ENCODE peak calls at places on chromosomes 6 and 20, in four cellular contexts. R is Peyer's patch, Q is fibroblast of lung, C is dorsolateral prefrontal cortex. J is an unnamed sample.
A peak's percentile ranks its signal among the peaks of the same experiment; 100 is the strongest.

GRCh38 chr6:106512048-106512957 is 117.0 kb downstream of the RTN4IP1 start:
- DNase-seq in R (peak; percentile 83), Q (peak; percentile 39), C (no peak), J (no peak)

GRCh38 chr20:41178904-41179432 is 41.6 kb downstream of the PLCG1 start:
- DNase-seq in R (peak; percentile 15), Q (peak; percentile 18), C (no peak), J (no peak)

GRCh38 chr20:32252189-32252588 is 25.3 kb upstream of the KIF3B start:
- DNase-seq in R (no peak), Q (no peak), C (no peak), J (no peak)

GRCh38 chr20:57560554-57561355 is at the start of gene PCK1:
- DNase-seq in R (no peak), Q (no peak), C (no peak), J (peak; percentile 14)

GRCh38 chr20:32201977-32202363 is 5.6 kb downstream of the PLAGL2 start:
- DNase-seq in R (no peak), Q (no peak), C (no peak), J (no peak)

GRCh38 chr6:40912158-40912946 is 126.7 kb downstream of the UNC5CL start:
- DNase-seq in R (no peak), Q (no peak), C (peak; percentile 64), J (no peak)

GRCh38 chr6:35425284-35425683 is 26.9 kb upstream of the FANCE start:
- DNase-seq in R (no peak), Q (peak; percentile 98), C (no peak), J (peak; percentile 91)

GRCh38 chr6:142811923-142812322 is 133.1 kb downstream of the HIVEP2 start:
- DNase-seq in R (no peak), Q (no peak), C (no peak), J (no peak)

GRCh38 chr20:46063652-46064054 is 26.1 kb downstream of the NCOA5 start:
- DNase-seq in R (no peak), Q (no peak), C (no peak), J (no peak)

GRCh38 chr6:3233321-3233720 is 5.9 kb upstream of the TUBB2B start:
- DNase-seq in R (no peak), Q (no peak), C (no peak), J (no peak)

GRCh38 chr20:33443006-33443511 is 504 bp downstream of the SNTA1 start:
- DNase-seq in R (no peak), Q (no peak), C (no peak), J (no peak)

GRCh38 chr20:18034039-18034438 is 23.7 kb downstream of the OVOL2 start:
- DNase-seq in R (no peak), Q (no peak), C (no peak), J (no peak)

GRCh38 chr20:53839423-53840176 is 230.8 kb downstream of the BCAS1 start:
- DNase-seq in R (peak; percentile 83), Q (no peak), C (no peak), J (no peak)
- H3K27ac ChIP-seq in R (peak overlapping the region; percentile 79), Q (no peak overlapping the region), C (no peak overlapping the region), J (no peak overlapping the region)

GRCh38 chr20:4134355-4134834 is 119.0 kb upstream of the RNF24 start:
- DNase-seq in R (no peak), Q (no peak), C (no peak), J (no peak)

GRCh38 chr20:4136078-4136966 is 121.0 kb upstream of the RNF24 start:
- DNase-seq in R (no peak), Q (no peak), C (no peak), J (no peak)

GRCh38 chr20:4136967-4137334 is 121.6 kb upstream of the RNF24 start:
- DNase-seq in R (no peak), Q (no peak), C (no peak), J (no peak)

GRCh38 chr20:4134861-4135379 is 119.6 kb upstream of the RNF24 start:
- DNase-seq in R (no peak), Q (no peak), C (no peak), J (no peak)

DNA sequence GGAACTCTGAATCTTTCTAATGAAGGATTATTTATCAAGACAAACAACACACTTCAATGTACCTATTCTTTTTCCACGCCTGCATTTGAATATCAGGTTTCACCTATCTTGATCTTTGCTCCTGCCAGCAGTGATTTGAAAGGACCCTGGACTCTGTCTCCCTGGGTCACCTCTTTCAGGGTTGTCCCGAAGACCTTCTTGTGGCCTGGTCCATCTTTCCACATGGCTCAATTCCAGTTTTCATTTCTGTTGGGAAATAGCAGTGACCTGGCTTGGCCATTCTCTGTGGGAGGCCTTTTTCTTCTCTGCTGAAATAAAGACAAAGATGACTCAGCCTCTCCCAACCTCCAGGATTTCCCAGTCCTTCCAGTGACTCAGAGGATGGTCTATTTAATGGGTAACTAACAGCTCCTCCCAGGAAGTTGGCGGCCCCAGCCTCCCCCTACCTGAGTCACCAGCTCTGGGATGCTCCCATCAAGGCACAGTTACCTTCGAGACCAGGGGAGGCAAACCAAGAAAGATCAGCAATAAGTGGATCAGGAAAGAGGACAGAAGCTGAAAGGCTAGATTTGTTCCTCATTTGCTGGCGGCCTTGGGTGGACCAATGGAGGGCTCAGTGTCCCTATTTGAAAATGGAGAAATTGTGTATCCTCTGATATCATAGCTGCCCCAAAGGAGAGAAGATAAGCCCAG is 120.2 kb upstream of the RNF24 start:
- DNase-seq in R (no peak), Q (peak; percentile 99), C (no peak), J (peak; percentile 98)
- H3K4me3 ChIP-seq in R (peak overlapping the region; percentile 31), Q (no peak overlapping the region), C (no peak overlapping the region), J (no peak overlapping the region)

DNA sequence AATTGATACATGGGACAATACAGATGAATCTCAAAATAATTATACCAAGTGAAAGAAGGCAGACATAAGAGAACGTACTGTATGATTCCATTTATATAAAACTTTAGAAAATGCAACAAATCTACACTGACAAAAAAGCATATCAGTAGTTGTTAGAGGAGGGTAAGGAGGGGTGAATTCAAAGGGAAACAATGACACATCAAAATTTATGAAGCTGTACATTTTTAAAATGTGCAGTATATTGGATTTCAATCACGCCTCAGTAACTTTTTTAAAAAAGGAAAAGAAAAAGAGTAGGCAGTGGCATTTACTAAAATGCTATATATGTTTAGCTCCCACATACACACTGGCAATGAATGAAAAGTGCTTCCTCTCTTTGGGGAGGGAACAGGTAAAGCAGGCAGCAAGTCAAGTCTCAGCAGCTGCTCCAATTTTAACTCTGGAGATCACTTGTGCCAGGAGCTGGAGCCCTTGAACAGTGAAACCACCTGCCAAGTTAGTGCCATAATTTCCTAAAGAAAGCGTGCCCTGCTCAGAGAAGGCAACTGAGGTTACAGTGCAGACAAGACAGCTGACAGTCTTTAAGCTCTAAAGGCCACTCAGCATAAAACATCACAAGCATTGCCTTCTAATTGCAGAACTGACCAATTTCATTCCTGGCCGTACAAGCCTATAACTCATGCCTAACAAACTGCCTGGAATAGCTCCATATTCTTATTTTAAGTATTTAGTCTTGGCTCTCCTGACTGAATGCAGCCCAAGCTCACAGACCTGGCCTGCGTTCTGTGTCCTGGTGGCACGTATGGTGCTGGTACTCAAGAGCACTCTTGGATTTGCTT is 10.9 kb downstream of the FKBP1A start:
- DNase-seq in R (no peak), Q (peak; percentile 39), C (no peak), J (no peak)
- H3K27ac ChIP-seq in R (no peak overlapping the region), Q (peak overlapping the region; percentile 11), C (no peak overlapping the region), J (no peak overlapping the region)

DNA sequence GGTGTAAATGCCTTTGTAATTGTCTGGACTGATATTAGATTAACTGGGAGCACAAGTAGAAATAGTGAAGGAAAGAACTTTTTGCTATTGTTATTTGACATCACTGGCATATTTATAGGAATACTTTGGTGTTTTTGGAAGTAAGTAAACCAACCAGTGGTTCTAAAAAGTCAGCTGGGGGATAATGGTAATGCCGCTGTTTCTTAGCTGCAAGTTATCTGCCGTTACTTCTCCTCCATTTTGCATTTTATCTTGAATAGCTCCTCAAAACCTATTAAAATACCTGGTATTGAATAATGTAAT is 3.8 kb downstream of the PTPN1 start:
- DNase-seq in R (no peak), Q (no peak), C (no peak), J (no peak)
- H3K4me3 ChIP-seq in R (no peak overlapping the region), Q (peak overlapping the region; percentile 94), C (no peak overlapping the region), J (peak overlapping the region; percentile 3)

DNA sequence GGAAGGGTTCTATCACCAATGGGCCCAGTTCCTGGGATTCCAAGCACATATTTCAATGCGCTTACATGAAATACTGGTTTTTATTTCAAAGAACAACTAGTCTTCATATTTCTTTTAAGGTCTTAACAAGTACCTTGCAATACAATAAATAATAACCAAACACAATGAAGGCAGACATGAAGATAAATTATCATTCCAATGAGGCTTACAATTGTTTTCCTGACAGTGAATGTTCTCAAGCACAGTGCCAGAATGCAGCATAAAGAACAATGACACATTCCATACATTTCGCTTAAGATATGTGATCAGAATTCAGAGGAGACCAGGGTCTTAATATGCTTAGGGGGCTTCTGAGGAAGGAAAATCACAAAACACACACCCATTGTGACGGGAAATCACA is 26.3 kb downstream of the RAMACL start:
- DNase-seq in R (no peak), Q (no peak), C (no peak), J (no peak)
- H3K27ac ChIP-seq in R (no peak overlapping the region), Q (no peak overlapping the region), C (no peak overlapping the region), J (no peak overlapping the region)

GRCh38 chr6:26578279-26578678 is 18.5 kb upstream of the ABT1 start:
- DNase-seq in R (no peak), Q (no peak), C (no peak), J (no peak)

GRCh38 chr6:26575494-26575939 is 21.2 kb upstream of the ABT1 start:
- DNase-seq in R (no peak), Q (peak; percentile 51), C (no peak), J (peak; percentile 74)

GRCh38 chr6:26577720-26578072 is 19.1 kb upstream of the ABT1 start:
- DNase-seq in R (no peak), Q (no peak), C (no peak), J (no peak)

GRCh38 chr6:26576407-26576843 is 20.3 kb upstream of the ABT1 start:
- DNase-seq in R (no peak), Q (no peak), C (no peak), J (no peak)

DNA sequence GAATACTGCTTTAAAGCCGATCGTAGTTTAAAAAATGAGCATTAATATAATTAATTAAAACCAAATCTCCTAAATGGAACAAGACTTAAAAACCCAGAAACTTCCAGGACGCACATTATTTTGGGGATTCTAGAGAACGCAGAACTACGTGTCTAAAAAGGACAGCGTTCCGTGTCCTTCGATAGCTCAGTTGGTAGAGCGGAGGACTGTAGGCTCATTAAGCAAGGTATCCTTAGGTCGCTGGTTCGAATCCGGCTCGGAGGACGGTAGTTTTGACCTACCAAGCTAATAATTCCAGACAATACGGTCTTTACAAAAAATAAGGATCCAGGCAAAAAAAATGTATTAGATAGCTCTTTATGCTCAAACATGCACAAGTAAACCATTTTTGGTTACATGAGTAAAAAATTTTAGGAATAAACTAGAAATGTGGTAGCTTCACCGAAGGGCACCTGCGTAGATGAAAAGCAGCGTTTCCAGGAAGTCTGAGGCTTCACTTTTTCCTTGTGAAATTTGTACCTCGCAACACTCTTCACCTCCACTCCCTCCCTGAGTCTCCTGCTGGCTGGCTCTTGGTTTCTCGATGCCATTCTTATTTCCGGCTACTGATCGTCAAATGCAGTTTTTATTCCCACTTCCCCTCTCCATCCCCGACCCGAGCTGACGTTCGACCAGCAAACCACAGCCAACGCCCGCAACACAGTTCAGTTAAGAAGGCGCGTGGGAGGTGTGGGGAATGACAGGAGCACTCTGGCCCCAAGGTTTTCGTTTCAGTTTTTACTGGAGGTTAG is 19.6 kb upstream of the ABT1 start:
- DNase-seq in R (no peak), Q (peak; percentile 76), C (no peak), J (peak; percentile 89)
- H3K4me3 ChIP-seq in R (peak overlapping the region; percentile 27), Q (peak overlapping the region; percentile 80), C (peak overlapping the region; percentile 34), J (peak overlapping the region; percentile 51)

GRCh38 chr6:163735076-163735475 is 320.6 kb downstream of the QKI start:
- DNase-seq in R (no peak), Q (no peak), C (no peak), J (no peak)
- H3K27ac ChIP-seq in R (no peak overlapping the region), Q (no peak overlapping the region), C (no peak overlapping the region), J (no peak overlapping the region)